ENCODE peak calls at places on chromosome 21, in four cellular contexts. M, D, J and G are unnamed samples.

GRCh38 chr21:38804617-38805281 is 980 bp upstream of the ETS2 start:
- DNase-seq in M (peak), J (peak), D (peak), G (peak)

GRCh38 chr21:39033878-39034589 is 149.2 kb downstream of the PSMG1 start:
- DNase-seq in D (peak), M (peak), J (peak), G (no peak)

GRCh38 chr21:45541221-45542039 is 810 bp downstream of the SLC19A1 start:
- DNase-seq in D (peak), M (no peak), J (peak), G (no peak)

GRCh38 chr21:45624356-45624854 is 19.1 kb upstream of the PCBP3 start:
- DNase-seq in M (no peak), D (no peak), J (no peak), G (no peak)

GRCh38 chr21:46550511-46550941 is 54.4 kb downstream of the S100B start:
- DNase-seq in J (no peak), D (no peak), M (no peak), G (no peak)

GRCh38 chr21:42079008-42079938 is 8.2 kb downstream of the UMODL1 start:
- DNase-seq in D (no peak), J (peak), M (no peak), G (no peak)

GRCh38 chr21:28944296-28944695 is 48.4 kb downstream of the LTN1 start:
- DNase-seq in J (no peak), M (no peak), D (no peak), G (no peak)

GRCh38 chr21:42112857-42113256 is 41.7 kb downstream of the UMODL1 start:
- DNase-seq in M (peak), J (no peak), D (no peak), G (no peak)

GRCh38 chr21:39581414-39581813 is 31.3 kb upstream of the B3GALT5 start:
- DNase-seq in J (no peak), D (no peak), M (no peak), G (no peak)

GRCh38 chr21:46121286-46122221 is 23.6 kb downstream of the COL6A2 start:
- DNase-seq in D (peak), M (no peak), J (no peak), G (no peak)

GRCh38 chr21:26800455-26801454 is 44.5 kb downstream of the ADAMTS1 start:
- DNase-seq in J (no peak), D (no peak), M (peak), G (no peak)

GRCh38 chr21:43277481-43278351 is 108.9 kb downstream of the CRYAA start:
- DNase-seq in D (no peak), M (no peak), J (peak), G (no peak)

GRCh38 chr21:42509239-42509638 is 4.4 kb upstream of the SLC37A1 start:
- DNase-seq in M (no peak), J (peak), D (no peak), G (no peak)

GRCh38 chr21:42161957-42162681 is 56.8 kb upstream of the ABCG1 start:
- DNase-seq in D (no peak), J (no peak), M (no peak), G (no peak)

GRCh38 chr21:21324297-21324696 is 326.1 kb downstream of the NCAM2 start:
- DNase-seq in J (no peak), D (no peak), M (no peak), G (no peak)

GRCh38 chr21:36999131-36999898 is 7.2 kb upstream of the RIPPLY3 start:
- DNase-seq in J (no peak), D (no peak), M (no peak), G (no peak)

GRCh38 chr21:46111193-46111571 is 13.3 kb downstream of the COL6A2 start:
- DNase-seq in D (no peak), J (no peak), M (no peak), G (no peak)

GRCh38 chr21:41139951-41140350 is 28.0 kb upstream of the BACE2 start:
- DNase-seq in D (no peak), J (no peak), M (no peak), G (no peak)

GRCh38 chr21:26732442-26733221 is 112.6 kb downstream of the ADAMTS1 start:
- DNase-seq in J (peak), D (peak), M (peak), G (peak)

GRCh38 chr21:41895643-41896493 is 16.7 kb upstream of the PRDM15 start:
- DNase-seq in M (peak), J (no peak), D (peak), G (no peak)

GRCh38 chr21:16059981-16060380 is 330.2 kb downstream of the USP25 start:
- DNase-seq in J (no peak), M (no peak), D (no peak), G (no peak)

GRCh38 chr21:42590431-42591131 is 62.8 kb upstream of the PDE9A start:
- DNase-seq in D (no peak), J (no peak), M (no peak), G (no peak)

GRCh38 chr21:17612023-17612564 is 607 bp downstream of the BTG3 start:
- DNase-seq in M (peak), D (peak), J (peak), G (peak)

DNA sequence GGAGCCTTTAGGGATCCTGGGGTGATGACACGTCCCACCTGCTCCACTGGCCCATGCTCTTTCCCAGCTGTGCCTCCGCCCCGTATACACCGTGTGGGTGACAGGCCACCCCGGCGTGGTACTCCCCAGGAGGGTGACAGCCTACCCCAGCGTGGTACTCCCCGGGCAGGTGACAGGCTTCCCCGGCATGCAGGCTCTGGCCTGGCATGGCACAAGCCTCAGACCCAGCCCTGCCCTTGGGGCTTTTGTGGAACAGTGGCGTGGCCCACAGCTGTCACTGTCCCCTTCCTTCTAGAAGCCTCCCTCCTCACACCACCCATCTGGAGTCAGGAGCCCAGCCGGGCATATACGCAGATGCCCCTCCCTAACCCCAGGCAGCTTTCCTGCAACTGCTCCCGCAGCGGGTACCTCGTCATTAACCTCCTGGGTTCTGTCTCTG is 4.7 kb upstream of the PFKL start:
- DNase-seq in M (no peak), D (no peak), J (no peak), G (no peak)
- TF ChIP-seq CTCF in M (no peak), D (no peak), J (no peak), G (no peak)

GRCh38 chr21:35697321-35697808 is 363.0 kb downstream of the SETD4 start:
- DNase-seq in J (peak), D (peak), M (peak), G (no peak)

GRCh38 chr21:35699360-35699759 is 361.0 kb downstream of the SETD4 start:
- DNase-seq in D (no peak), J (no peak), M (no peak), G (no peak)

DNA sequence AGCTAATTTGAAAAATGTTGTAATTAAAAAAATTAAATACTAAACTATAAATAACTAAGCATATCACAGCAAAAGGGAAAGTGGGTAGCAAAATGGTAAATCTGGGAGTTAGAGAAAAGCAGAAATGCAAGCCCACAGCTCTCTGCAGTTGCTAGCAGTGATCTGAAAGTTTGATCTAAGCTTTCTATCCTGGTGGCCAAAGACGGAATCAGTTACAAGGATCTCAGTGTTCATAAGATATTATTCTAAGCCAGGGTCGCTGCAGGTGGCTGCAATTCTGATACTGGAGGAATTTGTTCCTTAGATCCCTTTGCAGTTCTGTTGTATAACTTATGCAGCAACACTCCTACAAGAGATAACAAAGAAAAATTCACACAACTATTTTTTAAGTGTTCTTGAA is 363.7 kb downstream of the SETD4 start:
- DNase-seq in D (no peak), M (no peak), J (no peak), G (no peak)
- TF ChIP-seq CTCF in D (no peak), M (peak), J (no peak), G (peak)

GRCh38 chr21:31577280-31577679 is 82.2 kb upstream of the SOD1 start:
- DNase-seq in J (no peak), D (no peak), M (no peak), G (no peak)

GRCh38 chr21:31576428-31576827 is 83.1 kb upstream of the SOD1 start:
- DNase-seq in M (no peak), J (no peak), D (no peak), G (no peak)

GRCh38 chr21:31586118-31586517 is 73.4 kb upstream of the SOD1 start:
- DNase-seq in J (no peak), M (no peak), D (no peak), G (no peak)

GRCh38 chr21:31580866-31581276 is 78.6 kb upstream of the SOD1 start:
- DNase-seq in M (peak), J (peak), D (peak), G (peak)
- TF ChIP-seq CTCF in M (peak), J (peak), D (peak), G (peak)

GRCh38 chr21:44454058-44454457 is 1.3 kb upstream of the LRRC3 start:
- DNase-seq in J (no peak), D (no peak), M (no peak), G (no peak)

GRCh38 chr21:44456207-44456914 is 1.1 kb downstream of the LRRC3 start:
- DNase-seq in M (no peak), D (no peak), J (no peak), G (no peak)

GRCh38 chr21:44456915-44457736 is 1.8 kb downstream of the LRRC3 start:
- DNase-seq in J (no peak), M (no peak), D (no peak), G (no peak)

GRCh38 chr21:44454747-44455523 is at the start of gene LRRC3:
- DNase-seq in M (peak), D (peak), J (peak), G (peak)

GRCh38 chr21:44455524-44456206 is 355 bp downstream of the LRRC3 start:
- DNase-seq in J (no peak), M (no peak), D (peak), G (peak)
- TF ChIP-seq CTCF in J (peak), M (peak), D (peak), G (no peak)

DNA sequence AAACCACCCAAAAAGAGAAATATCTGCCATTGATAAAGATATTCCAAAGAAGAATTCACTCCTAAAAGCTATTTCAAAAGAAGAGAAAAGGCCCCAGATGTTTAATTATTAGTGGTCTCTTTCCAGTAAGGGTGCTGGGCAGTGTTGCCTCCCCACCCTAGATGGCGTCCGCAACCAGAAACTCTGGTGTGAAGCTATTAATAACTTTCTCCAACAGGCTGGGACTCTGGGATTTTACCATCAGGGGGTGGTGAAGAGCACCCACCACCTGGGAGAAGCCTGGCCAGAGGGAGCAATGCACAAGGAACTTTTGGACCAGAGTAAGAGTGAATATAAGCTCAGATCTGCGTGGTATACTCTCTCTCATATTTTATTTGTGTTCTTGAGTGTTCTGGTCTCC is 115.4 kb upstream of the TIAM1 start:
- DNase-seq in D (no peak), M (no peak), J (no peak), G (no peak)
- TF ChIP-seq CTCF in D (no peak), M (peak), J (no peak), G (peak)

GRCh38 chr21:30733026-30733425 is 14.0 kb downstream of the KRTAP21-2 start:
- DNase-seq in D (no peak), M (no peak), J (no peak), G (no peak)
- TF ChIP-seq CTCF in D (no peak), M (peak), J (no peak), G (no peak)

DNA sequence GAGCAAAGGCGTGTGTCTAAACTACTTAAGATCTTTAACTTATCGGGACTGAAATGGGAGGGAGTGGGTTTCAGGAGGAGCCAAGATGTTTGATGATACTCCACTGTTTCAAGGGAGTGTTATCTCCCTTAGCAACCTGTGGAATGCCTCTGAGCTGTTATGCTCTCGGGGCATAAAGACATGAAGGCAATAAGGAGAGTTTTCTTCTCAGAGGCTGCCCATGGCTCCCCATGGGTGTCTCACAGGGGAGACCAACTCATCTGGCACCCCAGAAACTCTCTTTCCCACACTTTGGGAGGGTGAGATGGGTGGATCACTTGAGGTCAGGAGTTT is 130.0 kb downstream of the LIPI start:
- DNase-seq in M (no peak), D (no peak), J (no peak), G (no peak)
- TF ChIP-seq CTCF in M (no peak), D (no peak), J (no peak), G (no peak)

GRCh38 chr21:33372582-33372981 is 30.6 kb upstream of the IFNGR2 start:
- DNase-seq in D (peak), J (no peak), M (no peak), G (no peak)

GRCh38 chr21:33373451-33373850 is 29.8 kb upstream of the IFNGR2 start:
- DNase-seq in D (peak), M (no peak), J (peak), G (no peak)

GRCh38 chr21:33377221-33377620 is 26.0 kb upstream of the IFNGR2 start:
- DNase-seq in J (no peak), M (no peak), D (no peak), G (no peak)

GRCh38 chr21:33374874-33375644 is 28.2 kb upstream of the IFNGR2 start:
- DNase-seq in D (no peak), M (no peak), J (no peak), G (no peak)

DNA sequence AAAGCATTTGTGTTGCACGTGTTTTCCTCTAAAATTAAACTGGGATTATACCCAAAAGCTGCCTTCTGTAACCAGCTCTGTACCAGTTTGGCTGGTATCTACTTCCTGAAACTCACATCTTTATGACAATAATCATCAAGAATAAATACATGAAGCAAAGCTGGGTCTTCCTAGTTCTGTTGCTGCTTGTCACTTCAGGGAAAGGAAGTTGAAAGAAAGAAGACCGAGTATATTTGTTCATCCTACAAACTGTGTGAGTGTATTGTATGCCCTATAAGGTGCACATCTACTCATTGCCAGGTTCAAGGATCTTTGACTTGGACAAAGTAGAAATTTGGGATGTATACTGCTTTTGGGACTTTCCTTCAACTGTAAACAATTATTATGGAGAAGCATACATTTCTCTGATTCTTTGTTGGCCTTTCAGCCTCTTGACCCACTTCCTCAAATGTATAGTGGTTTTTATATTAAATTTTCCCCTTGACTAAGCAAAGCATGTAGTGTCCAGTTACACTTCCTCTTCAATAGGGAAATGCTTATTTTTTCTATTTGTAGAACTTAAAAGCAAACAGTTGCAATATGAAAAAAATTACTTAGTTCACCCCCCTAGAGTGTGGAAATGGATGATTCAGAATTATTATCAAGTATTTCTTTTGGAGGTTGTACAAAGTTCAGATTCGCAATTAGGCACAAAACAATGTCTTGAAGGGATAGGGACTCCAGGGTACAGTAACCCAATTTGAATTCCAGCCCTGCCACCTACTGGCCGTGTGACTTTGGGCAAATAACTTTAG is 28.9 kb upstream of the IFNGR2 start:
- DNase-seq in M (peak), J (peak), D (peak), G (no peak)
- TF ChIP-seq CTCF in M (peak), J (peak), D (peak), G (peak)

GRCh38 chr21:25300632-25301031 is 306.6 kb downstream of the MRPL39 start:
- DNase-seq in D (no peak), M (no peak), J (no peak), G (no peak)
- TF ChIP-seq CTCF in D (no peak), M (no peak), J (no peak), G (no peak)